ENCODE peak calls at places on chromosome 16, in nine cellular contexts. C is skeletal muscle cell, E is Daoy, J is A549, X is activated T-cell treated with anti-CD3 and anti-CD28 coated beads for 1 hour, M is activated gamma-delta T cell, Z is fibroblast of pulmonary artery, G is NCI-H1048, K is NCI-H2171. S is an unnamed sample.

GRCh38 chr16:1745181-1745899 is 26.0 kb downstream of the NME3 start:
- DNase-seq in Z (peak; percentile 18), K (no peak), M (no peak), C (no peak), J (no peak), G (no peak), E (peak; percentile 63), X (no peak), S (no peak)

GRCh38 chr16:83887564-83887963 is 11.4 kb upstream of the MLYCD start:
- DNase-seq in K (no peak), G (no peak), E (no peak), M (no peak), J (no peak), Z (no peak), X (no peak), C (no peak), S (no peak)

GRCh38 chr16:3095869-3096268 is 3.2 kb downstream of the ZSCAN10 start:
- DNase-seq in G (no peak), C (no peak), J (peak; percentile 35), X (no peak), E (no peak), M (no peak), K (no peak), Z (no peak), S (no peak)

GRCh38 chr16:29779474-29779873 is 1.4 kb downstream of the ZG16 start:
- DNase-seq in M (no peak), Z (no peak), G (no peak), J (peak; percentile 51), K (no peak), E (no peak), X (no peak), C (no peak), S (no peak)

GRCh38 chr16:72938426-72939164 is 109.3 kb downstream of the ZFHX3 start:
- DNase-seq in E (peak; percentile 78), Z (peak; percentile 93), X (no peak), G (no peak), K (peak; percentile 49), M (no peak), C (peak; percentile 55), J (peak; percentile 59), S (no peak)

GRCh38 chr16:11583889-11584565 is 2.7 kb downstream of the LITAF start:
- DNase-seq in M (no peak), E (no peak), G (no peak), X (no peak), K (no peak), J (peak; percentile 69), Z (no peak), C (no peak), S (no peak)

GRCh38 chr16:59758848-59759247 is 1024.7 kb upstream of the GOT2 start:
- DNase-seq in G (no peak), E (no peak), J (no peak), Z (no peak), K (no peak), C (no peak), X (no peak), M (no peak), S (no peak)

GRCh38 chr16:73228649-73229048 is 180.7 kb upstream of the ZFHX3 start:
- DNase-seq in Z (peak; percentile 96), X (no peak), M (no peak), K (no peak), G (no peak), J (no peak), C (peak; percentile 24), E (peak; percentile 58), S (no peak)

GRCh38 chr16:4194661-4195060 is 47.2 kb downstream of the SRL start:
- DNase-seq in M (no peak), C (no peak), Z (no peak), E (no peak), G (no peak), J (no peak), X (no peak), K (no peak), S (no peak)

GRCh38 chr16:89410794-89411309 is 79.5 kb downstream of the ANKRD11 start:
- DNase-seq in C (peak; percentile 84), X (no peak), E (peak; percentile 73), Z (peak; percentile 85), K (no peak), J (no peak), G (no peak), M (no peak), S (no peak)

GRCh38 chr16:9647981-9648701 is 534.1 kb downstream of the GRIN2A start:
- DNase-seq in G (no peak), X (no peak), M (no peak), E (peak; percentile 15), C (no peak), J (peak; percentile 37), Z (peak; percentile 16), K (peak; percentile 2), S (no peak)

GRCh38 chr16:1090620-1091587 is 5.1 kb downstream of the C1QTNF8 start:
- DNase-seq in G (no peak), J (no peak), M (no peak), C (no peak), Z (no peak), K (no peak), X (no peak), E (no peak), S (no peak)

GRCh38 chr16:75288596-75289120 is 37.2 kb upstream of the BCAR1 start:
- DNase-seq in K (no peak), E (no peak), J (no peak), X (peak; percentile 24), G (no peak), M (no peak), C (no peak), Z (no peak), S (no peak)

GRCh38 chr16:57764341-57765159 is 29.0 kb downstream of the KATNB1 start:
- DNase-seq in Z (peak; percentile 77), G (no peak), K (no peak), M (no peak), C (peak; percentile 55), E (peak; percentile 85), X (no peak), J (peak; percentile 98), S (no peak)

GRCh38 chr16:16185095-16185494 is 38.2 kb downstream of the ABCC6 start:
- DNase-seq in Z (no peak), J (no peak), C (no peak), M (no peak), X (no peak), K (no peak), G (no peak), E (no peak), S (no peak)

GRCh38 chr16:53057658-53058057 is 2.9 kb downstream of the CHD9 start:
- DNase-seq in M (no peak), Z (no peak), K (no peak), J (no peak), E (no peak), C (no peak), G (no peak), X (no peak), S (no peak)

GRCh38 chr16:5502467-5502869 is 404.9 kb upstream of the EEF2KMT start:
- DNase-seq in K (no peak), G (no peak), Z (no peak), C (no peak), X (no peak), E (no peak), J (peak; percentile 17), M (no peak), S (peak; percentile 39)

GRCh38 chr16:57315401-57315800 is 30.9 kb upstream of the PLLP start:
- DNase-seq in M (no peak), J (no peak), E (no peak), G (no peak), X (no peak), K (no peak), Z (no peak), C (no peak), S (no peak)

GRCh38 chr16:31214705-31215286 is 877 bp downstream of the TRIM72 start:
- DNase-seq in E (no peak), K (no peak), J (no peak), C (no peak), X (no peak), M (no peak), Z (no peak), G (no peak), S (no peak)

GRCh38 chr16:78310990-78311561 is 211.6 kb downstream of the WWOX start:
- DNase-seq in K (peak; percentile 22), M (no peak), C (no peak), J (no peak), Z (no peak), E (peak; percentile 88), X (no peak), G (no peak), S (no peak)

S was measured in progenitor cell of endocrine pancreas.